ENCODE peak calls at places on chromosomes 1 and 21, in four cellular contexts. R is mammary epithelial cell; N is gastrocnemius medialis; C is CD4-positive, CD25-positive, alpha-beta regulatory T cell. X is an unnamed sample. For H3K9me3, the result is how much of the 10 kb centered on the place peaks cover.

GRCh38 chr1:1213153-1213918 is 617 bp downstream of the TNFRSF4 start:
- DNase-seq in R (no peak), N (no peak), C (peak), X (peak)

GRCh38 chr1:211487082-211487481 is 4.9 kb downstream of the RD3 start:
- DNase-seq in R (no peak), N (no peak), C (no peak), X (no peak)

GRCh38 chr1:53337499-53337898 is 9.6 kb upstream of the LRP8 start:
- DNase-seq in R (no peak), N (no peak), C (no peak), X (no peak)

GRCh38 chr1:46010611-46011010 is 121.8 kb downstream of the PIK3R3 start:
- DNase-seq in R (no peak), N (no peak), C (no peak), X (no peak)

GRCh38 chr21:27519357-27519756 is 552.5 kb upstream of the ADAMTS5 start:
- DNase-seq in R (peak), N (no peak), C (no peak), X (no peak)

GRCh38 chr1:109630081-109630880 is 10.6 kb downstream of the AMPD2 start:
- DNase-seq in R (no peak), N (no peak), C (no peak), X (no peak)

GRCh38 chr1:230578621-230579020 is 63.7 kb upstream of the COG2 start:
- DNase-seq in R (no peak), N (no peak), C (no peak), X (no peak)

GRCh38 chr1:8120693-8121260 is 94.7 kb upstream of the ERRFI1 start:
- DNase-seq in R (peak), N (no peak), C (no peak), X (no peak)

GRCh38 chr1:207259391-207259790 is 62.1 kb upstream of the CD55 start:
- DNase-seq in R (peak), N (no peak), C (no peak), X (no peak)

GRCh38 chr1:24803220-24803619 is 58.0 kb downstream of the CLIC4 start:
- DNase-seq in R (peak), N (no peak), C (no peak), X (no peak)

GRCh38 chr1:36664564-36665287 is 182.0 kb upstream of the CSF3R start:
- DNase-seq in R (no peak), N (no peak), C (no peak), X (no peak)

DNA sequence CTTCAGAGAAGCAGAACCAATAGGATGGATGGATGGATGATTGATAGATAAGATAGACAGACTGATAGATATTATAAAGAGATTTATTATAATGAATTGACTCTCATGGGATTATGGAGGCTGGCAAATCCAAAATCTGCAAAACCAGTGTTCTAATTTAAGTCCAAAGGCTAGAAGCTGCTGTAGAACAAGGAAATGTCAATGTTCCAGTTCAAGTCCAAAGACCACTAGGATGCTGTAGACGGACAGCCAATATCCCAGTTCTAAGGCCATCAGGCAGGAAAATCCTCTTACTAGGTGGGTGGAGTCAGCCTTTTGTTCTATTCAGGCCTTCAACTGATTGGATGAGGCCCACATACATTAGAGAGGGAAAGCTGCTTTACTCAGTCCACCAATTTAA is 4.1 kb upstream of the SLC44A3 start:
- DNase-seq in R (no peak), N (no peak), C (no peak), X (no peak)
- H3K9me3 ChIP-seq in R (under half), N (under half), C (under half), X (under half)

GRCh38 chr1:153606194-153606593 is 6.7 kb downstream of the S100A16 start:
- DNase-seq in R (no peak), N (no peak), C (no peak), X (no peak)

GRCh38 chr1:153608089-153608672 is 4.8 kb downstream of the S100A16 start:
- DNase-seq in R (peak), N (no peak), C (no peak), X (no peak)

GRCh38 chr1:153608742-153609584 is 4.0 kb downstream of the S100A16 start:
- DNase-seq in R (peak), N (peak), C (no peak), X (no peak)

GRCh38 chr1:153609585-153609907 is 3.4 kb downstream of the S100A16 start:
- DNase-seq in R (no peak), N (no peak), C (no peak), X (no peak)

DNA sequence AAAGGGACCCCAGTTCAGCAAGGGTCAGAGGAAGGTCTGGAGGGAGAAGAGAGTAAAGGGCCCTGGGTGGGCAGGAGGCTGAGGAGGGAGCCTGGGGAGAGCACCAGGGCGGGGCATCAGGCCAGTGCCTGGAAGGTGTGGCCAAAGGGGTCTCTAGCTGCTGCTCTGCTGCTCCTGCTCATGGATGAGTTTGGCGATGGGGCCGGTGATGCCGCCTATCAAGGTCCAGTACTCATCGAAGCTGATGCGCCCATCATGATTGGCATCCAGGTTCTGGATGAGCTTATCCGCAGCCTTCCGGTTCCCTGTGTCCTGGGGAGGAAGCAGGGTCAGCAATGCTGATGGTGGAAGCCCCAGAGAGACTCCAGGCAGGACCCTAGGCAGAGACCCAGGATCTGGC is 5.6 kb downstream of the S100A16 start:
- DNase-seq in R (no peak), N (no peak), C (no peak), X (no peak)
- H3K4me3 ChIP-seq in R (no peak), N (peak), C (no peak), X (no peak)

DNA sequence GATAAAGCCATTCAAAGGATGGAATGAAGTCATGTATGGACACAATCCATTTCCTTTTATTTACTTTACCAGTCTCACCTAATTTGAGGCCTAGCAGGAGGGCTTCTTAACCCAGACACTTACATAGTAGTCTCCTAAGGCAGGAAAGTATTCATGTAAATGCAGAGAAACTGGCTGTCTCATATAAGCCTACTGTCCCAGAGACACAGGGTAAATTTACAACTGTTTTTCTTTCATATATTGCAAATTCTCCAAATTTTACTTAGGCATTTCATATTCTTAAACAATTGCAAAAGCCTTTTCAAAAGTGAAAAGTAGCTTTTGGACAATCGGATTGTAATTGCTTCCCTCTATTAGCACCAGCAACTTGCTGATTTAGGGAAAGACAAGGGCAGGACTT is 29.9 kb downstream of the SPAG17 start:
- DNase-seq in R (no peak), N (no peak), C (no peak), X (no peak)
- H3K9me3 ChIP-seq in R (under half), N (under half), C (under half), X (under half)

GRCh38 chr1:175494950-175495349 is 248.4 kb downstream of the TNR start:
- DNase-seq in R (no peak), N (no peak), C (no peak), X (no peak)

GRCh38 chr1:175497501-175497900 is 245.9 kb downstream of the TNR start:
- DNase-seq in R (no peak), N (no peak), C (no peak), X (no peak)

GRCh38 chr1:175498002-175498401 is 245.4 kb downstream of the TNR start:
- DNase-seq in R (peak), N (no peak), C (no peak), X (no peak)

GRCh38 chr1:175493999-175494336 is 249.4 kb downstream of the TNR start:
- DNase-seq in R (no peak), N (no peak), C (no peak), X (no peak)

DNA sequence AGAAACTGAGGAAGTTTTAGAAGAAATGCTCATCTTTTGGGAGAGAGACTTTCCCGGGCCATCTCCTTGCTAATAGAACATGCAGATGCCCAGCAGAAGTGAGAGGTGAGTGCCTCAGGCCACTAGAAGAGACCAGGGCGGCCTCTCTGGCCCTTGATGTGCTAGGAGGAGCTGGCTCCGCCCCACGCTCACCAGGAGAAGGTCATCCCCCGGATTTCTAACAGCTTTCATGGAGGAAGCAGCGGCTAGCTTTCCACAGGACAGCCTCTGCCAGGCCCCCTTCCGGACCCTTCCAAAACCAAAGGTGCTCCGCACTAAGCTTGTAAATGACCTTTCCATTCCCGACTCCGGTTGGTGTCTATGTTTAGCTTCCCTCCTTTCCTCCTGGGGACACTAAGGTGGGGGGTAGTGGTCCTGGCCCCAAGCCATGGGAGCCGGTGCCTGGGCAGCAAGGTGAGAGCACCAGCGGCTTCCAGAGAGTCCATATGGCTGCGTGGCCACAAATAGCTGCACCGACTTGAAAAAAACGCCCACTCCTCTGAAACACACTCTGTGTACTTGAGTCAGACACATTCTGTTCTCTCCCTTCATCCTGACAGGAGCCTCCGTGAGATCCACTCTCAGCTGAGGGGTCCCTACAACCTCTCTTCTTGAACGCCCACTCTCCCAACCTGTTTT is 249.9 kb downstream of the TNR start:
- DNase-seq in R (no peak), N (no peak), C (no peak), X (no peak)
- H3K4me3 ChIP-seq in R (no peak), N (no peak), C (no peak), X (no peak)

GRCh38 chr1:248303324-248303723 is at the start of gene OR2T12:
- DNase-seq in R (no peak), N (no peak), C (no peak), X (no peak)
- H3K9me3 ChIP-seq in R (under half), N (under half), C (under half), X (under half)

X was measured in BE2C.